ENCODE peak calls at places on chromosomes 16 and 17, in six cellular contexts. R is H9, K is H1, I is IMR-90, G is neuronal stem cell, W is trophoblast cell. S is an unnamed sample. For H3K4me1, the result is how much of the 10 kb centered on the place peaks cover.

GRCh38 chr16:79612207-79612606 is 11.7 kb upstream of the MAF start:
- DNase-seq in R (no peak), K (no peak), I (no peak), G (no peak), W (no peak), S (peak)

GRCh38 chr17:10803830-10804498 is at the start of gene TMEM238L:
- DNase-seq in R (no peak), K (no peak), I (no peak), G (no peak), W (no peak), S (no peak)

GRCh38 chr17:2724783-2725164 is 13.2 kb upstream of the CLUH start:
- DNase-seq in R (peak), K (peak), I (peak), G (peak), W (peak), S (peak)

GRCh38 chr17:55116440-55116914 is 147.9 kb downstream of the STXBP4 start:
- DNase-seq in R (no peak), K (no peak), I (no peak), G (no peak), W (no peak), S (no peak)

GRCh38 chr17:46124695-46125592 is 68.3 kb downstream of the KANSL1 start:
- DNase-seq in R (no peak), K (no peak), I (no peak), G (no peak), W (no peak), S (no peak)

GRCh38 chr16:67108489-67108888 is 1.3 kb upstream of the PHAF1 start:
- DNase-seq in R (no peak), K (no peak), I (no peak), G (no peak), W (no peak), S (no peak)

GRCh38 chr17:80953471-80954315 is 37.9 kb upstream of the CHMP6 start:
- DNase-seq in R (no peak), K (no peak), I (no peak), G (no peak), W (no peak), S (no peak)

GRCh38 chr17:42179911-42180410 is 981 bp downstream of the KCNH4 start:
- DNase-seq in R (peak), K (no peak), I (peak), G (peak), W (no peak), S (peak)

GRCh38 chr16:1991135-1991551 is 1.4 kb downstream of the SYNGR3 start:
- DNase-seq in R (no peak), K (no peak), I (no peak), G (no peak), W (no peak), S (no peak)

GRCh38 chr17:35841505-35841904 is 27.2 kb downstream of the HEATR9 start:
- DNase-seq in R (no peak), K (no peak), I (peak), G (no peak), W (no peak), S (peak)

GRCh38 chr16:27408012-27408601 is 6.1 kb downstream of the IL21R start:
- DNase-seq in R (no peak), K (no peak), I (peak), G (no peak), W (no peak), S (peak)

GRCh38 chr17:58303981-58304734 is 23.4 kb upstream of the MPO start:
- DNase-seq in R (peak), K (peak), I (peak), G (no peak), W (peak), S (peak)

GRCh38 chr17:75877752-75878173 is 618 bp downstream of the TRIM47 start:
- DNase-seq in R (peak), K (no peak), I (peak), G (peak), W (peak), S (peak)

GRCh38 chr16:83068686-83069085 is 441.9 kb downstream of the CDH13 start:
- DNase-seq in R (no peak), K (no peak), I (peak), G (no peak), W (no peak), S (peak)

GRCh38 chr17:57956311-57957119 is 1.3 kb upstream of the CUEDC1 start:
- DNase-seq in R (peak), K (no peak), I (no peak), G (no peak), W (no peak), S (no peak)

GRCh38 chr16:85304337-85304736 is 192.1 kb upstream of the CIBAR2 start:
- DNase-seq in R (no peak), K (no peak), I (no peak), G (no peak), W (no peak), S (no peak)

GRCh38 chr17:18948476-18949006 is 3.4 kb upstream of the SLC5A10 start:
- DNase-seq in R (no peak), K (no peak), I (no peak), G (no peak), W (no peak), S (no peak)

GRCh38 chr17:38587956-38588771 is 17.6 kb downstream of the SRCIN1 start:
- DNase-seq in R (no peak), K (no peak), I (no peak), G (no peak), W (no peak), S (no peak)

GRCh38 chr17:72165202-72165972 is 44.6 kb downstream of the SOX9 start:
- DNase-seq in R (no peak), K (no peak), I (no peak), G (no peak), W (no peak), S (no peak)

GRCh38 chr17:55580596-55581133 is 69.4 kb upstream of the SMIM36 start:
- DNase-seq in R (no peak), K (no peak), I (no peak), G (no peak), W (no peak), S (no peak)

GRCh38 chr17:53516643-53517042 is 306.1 kb upstream of the KIF2B start:
- DNase-seq in R (no peak), K (no peak), I (no peak), G (no peak), W (no peak), S (peak)

GRCh38 chr16:84730406-84731106 is 30.8 kb downstream of the USP10 start:
- DNase-seq in R (no peak), K (no peak), I (peak), G (no peak), W (peak), S (peak)

GRCh38 chr16:4511441-4512082 is 27.0 kb downstream of the CDIP1 start:
- DNase-seq in R (peak), K (no peak), I (peak), G (peak), W (no peak), S (peak)

GRCh38 chr17:9239260-9239820 is 218.0 kb downstream of the NTN1 start:
- DNase-seq in R (peak), K (no peak), I (no peak), G (no peak), W (no peak), S (no peak)

GRCh38 chr16:66944054-66944441 is 8.7 kb downstream of the CES2 start:
- DNase-seq in R (no peak), K (no peak), I (no peak), G (no peak), W (no peak), S (no peak)

GRCh38 chr17:2171725-2172446 is 117.0 kb downstream of the HIC1 start:
- DNase-seq in R (no peak), K (no peak), I (peak), G (no peak), W (no peak), S (peak)

GRCh38 chr16:15482068-15482747 is 47.8 kb downstream of the BMERB1 start:
- DNase-seq in R (peak), K (peak), I (peak), G (no peak), W (peak), S (peak)

GRCh38 chr17:72726936-72727335 is 365.6 kb downstream of the SLC39A11 start:
- DNase-seq in R (no peak), K (no peak), I (peak), G (no peak), W (no peak), S (peak)

GRCh38 chr16:30382398-30383015 is at the start of gene SEPTIN1:
- DNase-seq in R (no peak), K (no peak), I (no peak), G (no peak), W (no peak), S (no peak)

GRCh38 chr17:82105882-82106696 is 8.1 kb upstream of the FASN start:
- DNase-seq in R (peak), K (peak), I (peak), G (no peak), W (peak), S (peak)

GRCh38 chr17:81337449-81337848 is 42.3 kb upstream of the SLC38A10 start:
- DNase-seq in R (peak), K (no peak), I (no peak), G (no peak), W (no peak), S (no peak)

GRCh38 chr16:65909310-65910050 is 457.0 kb upstream of the CDH5 start:
- DNase-seq in R (no peak), K (no peak), I (no peak), G (no peak), W (no peak), S (no peak)

GRCh38 chr17:62778990-62779681 is 29.0 kb downstream of the MARCHF10 start:
- DNase-seq in R (peak), K (no peak), I (peak), G (no peak), W (peak), S (peak)

GRCh38 chr16:12239953-12240485 is 263.5 kb downstream of the SNX29 start:
- DNase-seq in R (no peak), K (no peak), I (peak), G (no peak), W (no peak), S (no peak)

GRCh38 chr17:67725232-67726206 is 7.8 kb downstream of the NOL11 start:
- DNase-seq in R (no peak), K (no peak), I (no peak), G (no peak), W (no peak), S (no peak)

GRCh38 chr16:12708266-12708665 is 95.4 kb downstream of the CPPED1 start:
- DNase-seq in R (no peak), K (no peak), I (no peak), G (no peak), W (no peak), S (no peak)

GRCh38 chr17:48690655-48691054 is 31.7 kb downstream of the PRAC1 start:
- DNase-seq in R (no peak), K (no peak), I (no peak), G (no peak), W (no peak), S (no peak)

GRCh38 chr16:56606688-56607618 is 1.4 kb upstream of the MT2A start:
- DNase-seq in R (no peak), K (no peak), I (peak), G (no peak), W (peak), S (peak)

GRCh38 chr16:5032748-5033167 is 977 bp downstream of the NAGPA start:
- DNase-seq in R (no peak), K (no peak), I (no peak), G (no peak), W (no peak), S (no peak)

GRCh38 chr16:60642956-60643355 is 1393.3 kb downstream of the CDH8 start:
- DNase-seq in R (no peak), K (no peak), I (no peak), G (no peak), W (no peak), S (no peak)
- H3K4me1 ChIP-seq in R (under half), K (under half), I (under half), G (under half), W (under half), S (under half)

GRCh38 chr17:12812877-12813276 is 23.6 kb downstream of the ARHGAP44 start:
- DNase-seq in R (no peak), K (no peak), I (no peak), G (no peak), W (no peak), S (no peak)
- H4K91ac ChIP-seq in R (no peak), K (no peak), I (no peak), G (no peak), W (no peak), S (no peak)

GRCh38 chr17:7486181-7486580 is 2.0 kb downstream of the POLR2A start:
- DNase-seq in R (no peak), K (no peak), I (peak), G (no peak), W (no peak), S (peak)

GRCh38 chr17:7484964-7485377 is 805 bp downstream of the POLR2A start:
- DNase-seq in R (no peak), K (no peak), I (no peak), G (no peak), W (no peak), S (no peak)

GRCh38 chr17:7479389-7480192 is at the start of gene ZBTB4:
- DNase-seq in R (peak), K (no peak), I (peak), G (peak), W (peak), S (peak)

GRCh38 chr17:7484067-7484963 is at the start of gene POLR2A:
- DNase-seq in R (peak), K (peak), I (peak), G (peak), W (peak), S (peak)

GRCh38 chr17:7483238-7484066 is 714 bp upstream of the POLR2A start:
- DNase-seq in R (peak), K (peak), I (peak), G (peak), W (peak), S (peak)
- H4K8ac ChIP-seq in R (no peak), K (peak), I (peak), G (peak), W (peak), S (peak)

GRCh38 chr17:43663383-43663782 is 1.7 kb upstream of the MEOX1 start:
- DNase-seq in R (no peak), K (no peak), I (no peak), G (no peak), W (no peak), S (no peak)
- H3K4me1 ChIP-seq in R (under half), K (under half), I (under half), G (under half), W (under half), S (under half)

GRCh38 chr16:10390330-10390729 is 4.5 kb downstream of the ATF7IP2 start:
- DNase-seq in R (no peak), K (no peak), I (no peak), G (no peak), W (no peak), S (no peak)
- H4K91ac ChIP-seq in R (no peak), K (no peak), I (no peak), G (no peak), W (no peak), S (no peak)

DNA sequence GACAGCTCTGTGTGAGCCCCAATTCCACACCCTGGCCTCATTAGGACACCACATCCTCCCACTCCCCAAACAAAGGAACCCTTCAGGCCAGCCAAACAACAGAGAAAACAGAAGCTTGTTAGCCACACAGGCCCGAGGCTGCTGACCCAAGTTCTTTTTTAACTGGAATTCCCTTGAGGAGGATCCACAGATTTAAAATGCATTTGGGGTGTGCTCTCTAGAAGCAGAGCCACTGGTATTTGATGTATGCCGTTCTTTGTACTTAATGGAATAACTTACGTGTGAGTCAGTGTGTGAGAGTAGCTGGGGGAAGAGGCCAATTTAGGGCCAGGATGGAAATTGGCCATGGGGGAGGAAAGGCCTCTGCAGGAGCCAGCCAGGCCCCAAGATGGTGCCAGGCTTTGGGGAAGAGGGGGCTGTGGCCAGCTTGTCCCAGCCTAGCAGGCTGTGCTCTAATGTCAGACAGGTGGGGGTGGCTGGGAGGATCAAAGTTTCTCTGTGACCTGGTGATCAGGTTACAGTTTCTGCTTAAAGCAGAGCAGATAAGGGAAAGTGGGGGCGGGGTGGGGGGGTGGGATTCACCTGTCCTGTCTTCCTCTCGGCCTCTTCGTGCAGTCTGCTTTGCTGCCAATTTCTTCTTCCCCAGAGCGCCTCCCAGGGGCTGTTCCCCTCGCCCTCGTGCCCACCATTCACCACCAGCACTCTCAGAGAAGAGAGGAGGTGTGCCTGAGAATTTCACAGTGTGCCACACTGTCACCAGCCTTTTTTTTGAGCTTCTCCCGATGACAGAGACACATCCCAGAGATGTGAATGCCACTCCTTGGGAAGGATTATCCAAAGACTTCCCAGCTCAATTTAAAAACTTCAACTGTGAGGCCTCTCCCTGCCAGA is 50.8 kb downstream of the TOM1L2 start:
- DNase-seq in R (peak), K (peak), I (peak), G (peak), W (no peak), S (peak)
- H4K8ac ChIP-seq in R (no peak), K (no peak), I (peak), G (no peak), W (peak), S (peak)

DNA sequence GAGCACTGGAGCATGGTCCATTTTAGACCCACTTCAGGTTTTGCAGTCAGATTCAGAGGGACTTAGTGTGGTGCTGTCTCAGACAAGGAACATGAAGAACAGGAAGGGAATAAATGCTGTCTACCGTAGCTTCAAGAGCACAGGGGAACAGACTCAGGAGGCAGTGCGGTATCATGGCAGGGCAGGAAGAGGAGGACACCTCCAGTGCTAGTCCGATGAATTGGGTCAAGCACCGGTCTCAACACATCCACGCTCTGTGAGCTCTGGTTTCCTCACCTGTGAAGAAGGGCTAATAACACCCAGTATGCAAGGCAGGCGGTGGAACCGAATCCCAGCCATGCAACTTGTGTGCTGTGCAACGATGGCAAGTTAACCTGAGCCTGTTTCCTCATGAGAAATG is 3.6 kb upstream of the ANKFY1 start:
- DNase-seq in R (no peak), K (no peak), I (no peak), G (no peak), W (no peak), S (no peak)
- H3K4me1 ChIP-seq in R (under half), K (under half), I (under half), G (under half), W (under half), S (under half)

DNA sequence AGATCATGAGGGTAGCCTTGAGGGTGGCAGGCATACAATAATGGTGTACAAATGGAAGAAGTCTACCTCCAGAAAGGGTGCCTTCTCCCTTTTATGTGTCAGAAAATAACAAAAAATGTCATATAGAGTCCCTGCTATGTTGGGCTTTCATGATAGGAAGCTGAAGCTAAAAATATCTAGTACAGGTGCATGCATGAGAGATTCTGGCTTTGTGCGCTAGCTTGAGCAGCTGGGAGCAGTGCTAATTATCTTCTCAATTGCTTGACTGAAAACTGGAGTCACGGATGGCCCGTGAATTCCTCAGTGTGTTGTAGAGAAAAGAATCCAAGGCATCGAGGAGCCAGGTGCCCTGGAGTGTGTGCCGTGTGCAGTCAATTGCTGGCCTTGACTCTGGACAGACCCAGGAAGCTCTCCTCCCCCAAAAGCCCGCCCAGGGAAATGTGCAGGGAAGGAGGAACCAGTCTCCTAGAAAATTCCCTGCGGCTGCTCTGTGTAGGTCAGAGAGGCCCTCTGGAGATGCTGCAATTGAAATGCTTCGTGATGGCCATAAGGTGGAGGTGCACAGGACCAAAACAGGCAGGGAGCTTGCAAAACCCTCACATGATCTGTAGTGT is 14.2 kb downstream of the LGALS3BP start:
- DNase-seq in R (peak), K (no peak), I (no peak), G (no peak), W (peak), S (no peak)
- H4K91ac ChIP-seq in R (no peak), K (no peak), I (no peak), G (no peak), W (no peak), S (no peak)

GRCh38 chr17:50097455-50097854 is 2.3 kb downstream of the PDK2 start:
- DNase-seq in R (no peak), K (no peak), I (no peak), G (no peak), W (no peak), S (no peak)
- H4K8ac ChIP-seq in R (no peak), K (no peak), I (no peak), G (no peak), W (no peak), S (no peak)